ENCODE peak calls at places on chromosomes 5 and 9, in eight cellular contexts. W, E, N, Y, J, G, S and C are unnamed samples. For H3K4me1, the result is how much of the 10 kb centered on the place peaks cover.

GRCh38 chr5:68544656-68545565 is 329.4 kb downstream of the PIK3R1 start:
- DNase-seq in W (no peak), E (no peak), N (no peak), Y (no peak), J (peak), G (peak), S (no peak), C (no peak)

GRCh38 chr5:143338658-143339366 is 64.7 kb downstream of the NR3C1 start:
- DNase-seq in W (no peak), E (no peak), N (no peak), Y (no peak), J (peak), G (no peak), S (no peak), C (no peak)

GRCh38 chr9:121684381-121685145 is 33.1 kb downstream of the DAB2IP start:
- DNase-seq in W (peak), E (no peak), N (peak), Y (peak), J (peak), G (peak), S (no peak), C (peak)

GRCh38 chr5:73826761-73827450 is 200.9 kb downstream of the ARHGEF28 start:
- DNase-seq in W (no peak), E (peak), N (no peak), Y (no peak), J (peak), G (no peak), S (no peak), C (peak)

GRCh38 chr9:116572095-116572748 is 114.9 kb upstream of the TRIM32 start:
- DNase-seq in W (peak), E (peak), N (peak), Y (peak), J (peak), G (peak), S (no peak), C (peak)

GRCh38 chr5:32044904-32045303 is 129.2 kb downstream of the GOLPH3 start:
- DNase-seq in W (no peak), E (no peak), N (no peak), Y (no peak), J (peak), G (no peak), S (no peak), C (no peak)

GRCh38 chr5:110872963-110873362 is 134.2 kb downstream of the SLC25A46 start:
- DNase-seq in W (no peak), E (no peak), N (peak), Y (no peak), J (no peak), G (peak), S (no peak), C (no peak)

GRCh38 chr9:79572032-79572890 is 496 bp downstream of the TLE4 start:
- DNase-seq in W (peak), E (peak), N (peak), Y (peak), J (peak), G (peak), S (no peak), C (no peak)

GRCh38 chr5:76849767-76850291 is at the start of gene S100Z:
- DNase-seq in W (no peak), E (no peak), N (no peak), Y (no peak), J (no peak), G (no peak), S (no peak), C (no peak)

GRCh38 chr9:2623866-2624682 is 2.5 kb downstream of the VLDLR start:
- DNase-seq in W (no peak), E (no peak), N (no peak), Y (no peak), J (no peak), G (no peak), S (no peak), C (no peak)

GRCh38 chr9:120783611-120784047 is 9.6 kb downstream of the FBXW2 start:
- DNase-seq in W (no peak), E (no peak), N (no peak), Y (no peak), J (peak), G (no peak), S (no peak), C (no peak)

GRCh38 chr5:90878081-90878480 is 319.5 kb downstream of the ADGRV1 start:
- DNase-seq in W (peak), E (peak), N (no peak), Y (no peak), J (no peak), G (no peak), S (no peak), C (peak)

GRCh38 chr5:102809033-102809432 is 53.9 kb downstream of the PAM start:
- DNase-seq in W (no peak), E (no peak), N (no peak), Y (no peak), J (peak), G (no peak), S (no peak), C (no peak)

GRCh38 chr5:172800088-172800551 is 29.1 kb upstream of the DUSP1 start:
- DNase-seq in W (peak), E (peak), N (peak), Y (no peak), J (peak), G (no peak), S (no peak), C (no peak)

GRCh38 chr5:10262121-10262774 is 12.2 kb downstream of the CCT5 start:
- DNase-seq in W (no peak), E (peak), N (no peak), Y (no peak), J (no peak), G (no peak), S (no peak), C (no peak)

GRCh38 chr5:179153341-179153901 is 93.2 kb downstream of the ZNF354C start:
- DNase-seq in W (peak), E (no peak), N (peak), Y (no peak), J (no peak), G (no peak), S (no peak), C (no peak)

DNA sequence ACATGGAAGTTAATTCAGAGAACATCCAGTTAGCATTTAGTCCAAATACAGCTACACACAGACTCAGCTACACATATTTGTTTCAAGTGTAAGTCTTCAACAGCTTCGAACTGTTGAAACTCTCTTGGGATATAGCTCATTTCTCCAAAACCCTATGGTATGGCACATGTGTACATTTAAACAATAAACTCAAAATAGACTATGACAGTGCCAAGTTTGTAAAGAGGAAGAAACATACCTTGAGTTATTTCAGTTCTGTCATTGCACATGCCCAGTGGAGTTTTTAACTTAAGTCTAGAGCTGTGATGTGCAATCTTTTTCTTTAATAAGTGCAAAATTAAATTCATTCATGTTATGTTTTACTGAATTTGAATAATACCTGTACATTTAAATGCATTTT is 155.1 kb upstream of the RAI14 start:
- DNase-seq in W (no peak), E (no peak), N (no peak), Y (no peak), J (no peak), G (no peak), S (no peak), C (no peak)
- H3K4me1 ChIP-seq in W (under half), E (under half), N (under half), Y (under half), J (under half), G (under half), S (under half), C (under half)

GRCh38 chr9:76271755-76272154 is 122.5 kb downstream of the RFK start:
- DNase-seq in W (no peak), E (peak), N (no peak), Y (no peak), J (peak), G (no peak), S (no peak), C (no peak)
- H3K27ac ChIP-seq in W (no peak), E (no peak), N (no peak), Y (no peak), J (no peak), G (no peak), S (no peak), C (no peak)

GRCh38 chr9:36138496-36138895 is 2.0 kb downstream of the GLIPR2 start:
- DNase-seq in W (no peak), E (no peak), N (no peak), Y (no peak), J (no peak), G (no peak), S (no peak), C (no peak)

GRCh38 chr9:36138901-36139300 is 2.4 kb downstream of the GLIPR2 start:
- DNase-seq in W (no peak), E (no peak), N (no peak), Y (no peak), J (no peak), G (no peak), S (no peak), C (no peak)

GRCh38 chr9:36136277-36136893 is at the start of gene GLIPR2:
- DNase-seq in W (peak), E (peak), N (peak), Y (peak), J (peak), G (peak), S (no peak), C (peak)

GRCh38 chr9:36136894-36137391 is 410 bp downstream of the GLIPR2 start:
- DNase-seq in W (no peak), E (no peak), N (no peak), Y (no peak), J (peak), G (peak), S (no peak), C (no peak)

GRCh38 chr9:36137392-36138004 is 965 bp downstream of the GLIPR2 start:
- DNase-seq in W (no peak), E (no peak), N (no peak), Y (no peak), J (peak), G (no peak), S (no peak), C (no peak)
- H3K4me3 ChIP-seq in W (peak), E (peak), N (peak), Y (peak), J (peak), G (peak), S (peak), C (peak)

GRCh38 chr5:72125271-72125670 is 18.0 kb downstream of the MAP1B start:
- DNase-seq in W (no peak), E (no peak), N (no peak), Y (no peak), J (no peak), G (no peak), S (no peak), C (no peak)

GRCh38 chr5:72121753-72122445 is 14.6 kb downstream of the MAP1B start:
- DNase-seq in W (no peak), E (no peak), N (peak), Y (no peak), J (no peak), G (no peak), S (no peak), C (no peak)

GRCh38 chr5:72125931-72126620 is 18.8 kb downstream of the MAP1B start:
- DNase-seq in W (no peak), E (no peak), N (no peak), Y (no peak), J (peak), G (no peak), S (no peak), C (no peak)

GRCh38 chr5:72122619-72123018 is 15.3 kb downstream of the MAP1B start:
- DNase-seq in W (no peak), E (no peak), N (no peak), Y (no peak), J (no peak), G (no peak), S (no peak), C (no peak)

GRCh38 chr5:72123764-72124163 is 16.5 kb downstream of the MAP1B start:
- DNase-seq in W (no peak), E (no peak), N (no peak), Y (no peak), J (no peak), G (no peak), S (no peak), C (no peak)
- H3K4me1 ChIP-seq in W (under half), E (under half), N (under half), Y (under half), J (under half), G (under half), S (under half), C (under half)

GRCh38 chr9:134066923-134067851 is 639 bp downstream of the BRD3 start:
- DNase-seq in W (peak), E (peak), N (peak), Y (peak), J (peak), G (peak), S (no peak), C (no peak)
- H3K27ac ChIP-seq in W (peak), E (peak), N (peak), Y (no peak), J (peak), G (peak), S (peak), C (peak)

GRCh38 chr9:131272212-131272611 is 4.1 kb downstream of the FAM78A start:
- DNase-seq in W (no peak), E (no peak), N (no peak), Y (no peak), J (no peak), G (no peak), S (no peak), C (no peak)

GRCh38 chr9:131273146-131273545 is 3.2 kb downstream of the FAM78A start:
- DNase-seq in W (peak), E (no peak), N (peak), Y (peak), J (no peak), G (peak), S (no peak), C (no peak)

GRCh38 chr9:131270171-131271015 is 5.9 kb downstream of the FAM78A start:
- DNase-seq in W (peak), E (peak), N (peak), Y (no peak), J (no peak), G (no peak), S (no peak), C (no peak)

GRCh38 chr9:131273791-131274673 is 2.3 kb downstream of the FAM78A start:
- DNase-seq in W (no peak), E (no peak), N (no peak), Y (peak), J (no peak), G (no peak), S (no peak), C (no peak)

GRCh38 chr9:131271506-131271931 is 4.8 kb downstream of the FAM78A start:
- DNase-seq in W (no peak), E (no peak), N (peak), Y (no peak), J (no peak), G (no peak), S (no peak), C (no peak)
- H3K4me3 ChIP-seq in W (peak), E (no peak), N (no peak), Y (no peak), J (no peak), G (no peak), S (peak), C (no peak)